ENCODE peak calls at places on chromosomes 6 and 20, in four cellular contexts. E, F, S and Z are unnamed samples.

GRCh38 chr20:1887321-1887720 is 7.9 kb upstream of the SIRPA start:
- DNase-seq in F (no peak), S (no peak), E (no peak), Z (no peak)

GRCh38 chr20:41167118-41167470 is 29.8 kb downstream of the PLCG1 start:
- DNase-seq in S (no peak), F (no peak), E (no peak), Z (no peak)

GRCh38 chr20:19566226-19566960 is 191.7 kb upstream of the RIN2 start:
- DNase-seq in S (no peak), F (no peak), E (no peak), Z (no peak)

GRCh38 chr6:14889172-14889571 is 356.7 kb upstream of the JARID2 start:
- DNase-seq in E (no peak), S (no peak), F (no peak), Z (no peak)

GRCh38 chr6:66930559-66931290 is 1223.7 kb upstream of the EYS start:
- DNase-seq in S (no peak), E (peak), F (no peak), Z (no peak)

GRCh38 chr6:34414999-34415858 is 10.6 kb downstream of the RPS10 start:
- DNase-seq in E (peak), F (no peak), S (no peak), Z (peak)

GRCh38 chr6:55964136-55964535 is 88.7 kb upstream of the BMP5 start:
- DNase-seq in E (no peak), S (no peak), F (no peak), Z (no peak)

GRCh38 chr6:130575971-130576370 is 210.2 kb downstream of the TMEM200A start:
- DNase-seq in F (peak), E (no peak), S (no peak), Z (peak)

GRCh38 chr20:61400499-61400898 is 148.4 kb downstream of the CDH4 start:
- DNase-seq in E (no peak), F (no peak), S (no peak), Z (no peak)

GRCh38 chr6:156776470-156776840 is 723 bp upstream of the ARID1B start:
- DNase-seq in S (peak), F (no peak), E (no peak), Z (peak)

GRCh38 chr6:117483004-117483644 is 650 bp downstream of the DCBLD1 start:
- DNase-seq in F (peak), E (peak), S (peak), Z (peak)

GRCh38 chr6:109396319-109396718 is 14.1 kb upstream of the CD164 start:
- DNase-seq in E (no peak), F (no peak), S (no peak), Z (no peak)

GRCh38 chr6:46410330-46410953 is 80.8 kb downstream of the RCAN2 start:
- DNase-seq in E (peak), F (no peak), S (no peak), Z (peak)

GRCh38 chr20:39661833-39662232 is 699.7 kb downstream of the DHX35 start:
- DNase-seq in S (no peak), F (no peak), E (no peak), Z (no peak)

GRCh38 chr6:146697921-146698320 is 99.1 kb downstream of the ADGB start:
- DNase-seq in S (no peak), E (no peak), F (no peak), Z (no peak)

GRCh38 chr20:62782149-62782892 is 14.0 kb upstream of the MRGBP start:
- DNase-seq in S (no peak), F (no peak), E (no peak), Z (no peak)

GRCh38 chr20:46176744-46177378 is 58.7 kb downstream of the CD40 start:
- DNase-seq in E (no peak), S (no peak), F (no peak), Z (no peak)

GRCh38 chr6:148653138-148653776 is 93.6 kb upstream of the UST start:
- DNase-seq in E (no peak), F (no peak), S (no peak), Z (no peak)

GRCh38 chr20:24164360-24164759 is 175.8 kb upstream of the GGTLC1 start:
- DNase-seq in S (no peak), F (no peak), E (peak), Z (no peak)

GRCh38 chr20:17287503-17287902 is 60.7 kb downstream of the PCSK2 start:
- DNase-seq in S (no peak), E (no peak), F (no peak), Z (no peak)

GRCh38 chr6:24855389-24856245 is 56.9 kb upstream of the ARMH2 start:
- DNase-seq in S (peak), E (peak), F (peak), Z (peak)

GRCh38 chr6:160917581-160917980 is 74.0 kb upstream of the MAP3K4 start:
- DNase-seq in E (no peak), F (no peak), S (no peak), Z (no peak)

GRCh38 chr6:32081168-32081624 is 27.9 kb downstream of the TNXB start:
- DNase-seq in S (no peak), F (no peak), E (peak), Z (no peak)

GRCh38 chr20:4794846-4795245 is 73.1 kb downstream of the PRND start:
- DNase-seq in E (no peak), S (no peak), F (no peak), Z (no peak)

GRCh38 chr6:125236536-125237327 is 65.0 kb downstream of the HDDC2 start:
- DNase-seq in S (peak), F (no peak), E (no peak), Z (no peak)

GRCh38 chr6:166707045-166707444 is 80.0 kb upstream of the RPS6KA2 start:
- DNase-seq in E (no peak), F (no peak), S (peak), Z (no peak)

GRCh38 chr6:131470549-131470948 is 102.5 kb upstream of the ARG1 start:
- DNase-seq in E (no peak), F (no peak), S (no peak), Z (no peak)

GRCh38 chr6:42424906-42425474 is 26.7 kb downstream of the TRERF1 start:
- DNase-seq in S (no peak), F (no peak), E (no peak), Z (no peak)

GRCh38 chr6:157269261-157269794 is 54.0 kb downstream of the TMEM242 start:
- DNase-seq in E (peak), F (no peak), S (no peak), Z (no peak)

GRCh38 chr6:28402197-28402596 is 2.6 kb upstream of the ZSCAN12 start:
- DNase-seq in E (no peak), S (no peak), F (no peak), Z (no peak)

GRCh38 chr20:22374066-22374465 is 210.3 kb downstream of the FOXA2 start:
- DNase-seq in S (peak), F (no peak), E (no peak), Z (no peak)

GRCh38 chr20:53778041-53778516 is 184.4 kb upstream of the ZNF217 start:
- DNase-seq in F (no peak), S (no peak), E (no peak), Z (no peak)

GRCh38 chr20:14992961-14993360 is 655.5 kb upstream of the FLRT3 start:
- DNase-seq in S (no peak), E (no peak), F (no peak), Z (no peak)

GRCh38 chr6:110513001-110513400 is 36.6 kb upstream of the SLC22A16 start:
- DNase-seq in E (no peak), F (no peak), S (peak), Z (no peak)

GRCh38 chr6:149855040-149855654 is 9.0 kb downstream of the LRP11 start:
- DNase-seq in E (no peak), S (no peak), F (no peak), Z (no peak)

GRCh38 chr6:366972-367794 is 24.4 kb upstream of the IRF4 start:
- DNase-seq in F (no peak), E (no peak), S (no peak), Z (no peak)